ENCODE peak calls at places on chromosome 19, in five cellular contexts. B is upper lobe of left lung, I is adrenal gland, R is fibroblast of mammary gland, F is skeletal muscle cell. D is an unnamed sample.

GRCh38 chr19:37961198-37961597 is 54.2 kb downstream of the SIPA1L3 start:
- DNase-seq in B (no peak), I (no peak), R (no peak), F (no peak), D (no peak)

GRCh38 chr19:55258476-55258827 is 365 bp downstream of the PPP6R1 start:
- DNase-seq in R (no peak), I (peak; percentile 44), F (no peak), B (no peak), D (peak; percentile 21)

GRCh38 chr19:30423481-30423880 is 51.3 kb downstream of the ZNF536 start:
- DNase-seq in F (no peak), B (no peak), R (no peak), I (no peak), D (no peak)

GRCh38 chr19:36225219-36225892 is 10.4 kb downstream of the ZNF146 start:
- DNase-seq in I (no peak), F (no peak), B (no peak), R (peak; percentile 69), D (no peak)

GRCh38 chr19:49142866-49143335 is 12.3 kb downstream of the HRC start:
- DNase-seq in I (peak; percentile 94), F (peak; percentile 70), R (peak; percentile 86), B (peak; percentile 92), D (peak; percentile 96)

GRCh38 chr19:4277051-4277700 is 1.9 kb upstream of the SHD start:
- DNase-seq in R (no peak), B (no peak), I (no peak), F (no peak), D (no peak)

GRCh38 chr19:28289294-28290063 is 923.5 kb downstream of the UQCRFS1 start:
- DNase-seq in R (peak; percentile 51), B (no peak), F (no peak), I (no peak), D (peak; percentile 69)

GRCh38 chr19:2057484-2058469 is 6.7 kb upstream of the MKNK2 start:
- DNase-seq in F (no peak), R (no peak), B (peak; percentile 22), I (no peak), D (no peak)

GRCh38 chr19:46787331-46788100 is 878 bp downstream of the SLC1A5 start:
- DNase-seq in F (peak; percentile 43), B (peak; percentile 77), R (peak; percentile 68), I (no peak), D (peak; percentile 82)

GRCh38 chr19:2253106-2254051 is 2.8 kb downstream of the JSRP1 start:
- DNase-seq in I (no peak), B (no peak), R (no peak), F (no peak), D (no peak)

GRCh38 chr19:31339405-31339804 is 9.8 kb downstream of the TSHZ3 start:
- DNase-seq in F (no peak), R (no peak), I (no peak), B (no peak), D (no peak)

GRCh38 chr19:42166336-42166735 is 34.1 kb upstream of the POU2F2 start:
- DNase-seq in R (no peak), I (no peak), B (no peak), F (no peak), D (no peak)

GRCh38 chr19:14516048-14516534 is 2.1 kb downstream of the DNAJB1 start:
- DNase-seq in F (no peak), I (no peak), B (peak; percentile 57), R (no peak), D (no peak)

GRCh38 chr19:46828484-46828883 is 22.2 kb downstream of the AP2S1 start:
- DNase-seq in I (peak; percentile 49), B (no peak), F (peak; percentile 24), R (peak; percentile 60), D (no peak)

GRCh38 chr19:4284176-4284958 is 5.3 kb downstream of the SHD start:
- DNase-seq in B (no peak), F (no peak), R (no peak), I (no peak), D (peak; percentile 10)

GRCh38 chr19:4051175-4052101 is 15.3 kb downstream of the ZBTB7A start:
- DNase-seq in B (peak; percentile 64), R (peak; percentile 81), I (peak; percentile 75), F (no peak), D (peak; percentile 33)

GRCh38 chr19:56687036-56687435 is 15.5 kb upstream of the ZNF835 start:
- DNase-seq in B (no peak), R (no peak), F (no peak), I (peak; percentile 18), D (no peak)

GRCh38 chr19:56681702-56682101 is 10.1 kb upstream of the ZNF835 start:
- DNase-seq in F (no peak), R (no peak), I (no peak), B (no peak), D (no peak)

GRCh38 chr19:56678205-56678604 is 6.6 kb upstream of the ZNF835 start:
- DNase-seq in R (no peak), I (no peak), B (no peak), F (no peak), D (no peak)

GRCh38 chr19:56683119-56683518 is 11.6 kb upstream of the ZNF835 start:
- DNase-seq in B (no peak), F (no peak), R (no peak), I (no peak), D (no peak)
- H3K4me3 ChIP-seq in B (no peak overlapping the region), F (no peak overlapping the region), R (no peak overlapping the region), I (no peak overlapping the region), D (no peak overlapping the region)

DNA sequence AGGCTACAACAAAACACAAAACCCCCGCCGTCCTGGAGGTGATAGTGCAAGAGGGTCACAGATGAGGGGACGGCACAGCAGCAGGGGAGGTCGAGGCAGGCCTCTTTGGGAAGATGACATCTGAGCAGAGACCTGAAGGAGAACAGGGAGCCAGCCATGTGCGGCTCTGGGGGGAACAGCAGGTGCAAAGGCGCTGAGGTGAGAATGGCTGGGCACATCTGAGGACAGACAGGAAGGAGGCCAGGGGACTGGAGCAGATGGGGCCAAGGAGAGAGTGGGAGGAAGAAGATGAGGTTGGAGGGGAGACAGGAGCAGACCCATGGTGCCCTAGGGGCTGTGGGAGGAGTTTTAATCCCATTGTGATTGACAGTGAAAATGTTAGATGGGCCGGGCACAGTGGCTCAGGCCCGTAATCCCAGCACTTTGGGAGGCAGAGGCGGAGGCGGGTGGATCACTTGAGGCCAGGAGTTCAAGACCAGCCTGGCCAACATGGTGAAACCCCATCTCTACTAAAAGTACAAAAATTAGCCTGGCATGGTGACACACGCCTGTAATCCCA is 1.8 kb upstream of the CKM start:
- DNase-seq in R (no peak), F (no peak), B (no peak), I (no peak), D (no peak)
- H3K4me3 ChIP-seq in R (no peak overlapping the region), F (no peak overlapping the region), B (no peak overlapping the region), I (no peak overlapping the region), D (no peak overlapping the region)

DNA sequence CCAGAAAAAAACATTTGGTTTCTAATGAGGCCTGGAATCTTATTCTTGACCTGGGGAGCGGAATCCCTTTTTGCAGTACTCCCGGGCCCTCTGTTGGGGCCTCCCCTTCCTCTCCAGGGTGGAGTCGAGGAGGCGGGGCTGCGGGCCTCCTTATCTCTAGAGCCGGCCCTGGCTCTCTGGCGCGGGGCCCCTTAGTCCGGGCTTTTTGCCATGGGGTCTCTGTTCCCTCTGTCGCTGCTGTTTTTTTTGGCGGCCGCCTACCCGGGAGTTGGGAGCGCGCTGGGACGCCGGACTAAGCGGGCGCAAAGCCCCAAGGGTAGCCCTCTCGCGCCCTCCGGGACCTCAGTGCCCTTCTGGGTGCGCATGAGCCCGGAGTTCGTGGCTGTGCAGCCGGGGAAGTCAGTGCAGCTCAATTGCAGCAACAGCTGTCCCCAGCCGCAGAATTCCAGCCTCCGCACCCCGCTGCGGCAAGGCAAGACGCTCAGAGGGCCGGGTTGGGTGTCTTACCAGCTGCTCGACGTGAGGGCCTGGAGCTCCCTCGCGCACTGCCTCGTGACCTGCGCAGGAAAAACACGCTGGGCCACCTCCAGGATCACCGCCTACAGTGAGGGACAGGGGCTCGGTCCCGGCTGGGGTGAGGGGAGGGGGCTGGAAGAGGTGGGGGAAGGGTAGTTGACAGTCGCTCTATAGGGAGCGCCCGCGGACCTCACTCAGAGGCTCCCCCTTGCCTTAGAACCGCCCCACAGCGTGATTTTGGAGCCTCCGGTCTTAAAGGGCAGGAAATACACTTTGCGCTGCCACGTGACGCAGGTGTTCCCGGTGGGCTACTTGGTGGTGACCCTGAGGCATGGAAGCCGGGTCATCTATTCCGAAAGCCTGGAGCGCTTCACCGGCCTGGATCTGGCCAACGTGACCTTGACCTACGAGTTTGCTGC is at the start of gene ICAM4:
- DNase-seq in F (no peak), I (peak; percentile 62), R (no peak), B (peak; percentile 80), D (no peak)
- H3K4me3 ChIP-seq in F (no peak within 1 kb of the TSS), I (no peak within 1 kb of the TSS), R (no peak within 1 kb of the TSS), B (peak within 1 kb of the TSS; percentile 64), D (no peak within 1 kb of the TSS)

GRCh38 chr19:53786744-53787143 is 37.4 kb downstream of the NLRP12 start:
- DNase-seq in B (no peak), I (no peak), F (no peak), R (no peak), D (no peak)
- H3K4me3 ChIP-seq in B (no peak overlapping the region), I (no peak overlapping the region), F (no peak overlapping the region), R (no peak overlapping the region), D (no peak overlapping the region)

GRCh38 chr19:17807731-17808316 is 12.9 kb downstream of the B3GNT3 start:
- DNase-seq in R (no peak), I (no peak), F (no peak), B (no peak), D (no peak)
- H3K4me3 ChIP-seq in R (no peak overlapping the region), I (no peak overlapping the region), F (no peak overlapping the region), B (no peak overlapping the region), D (no peak overlapping the region)

DNA sequence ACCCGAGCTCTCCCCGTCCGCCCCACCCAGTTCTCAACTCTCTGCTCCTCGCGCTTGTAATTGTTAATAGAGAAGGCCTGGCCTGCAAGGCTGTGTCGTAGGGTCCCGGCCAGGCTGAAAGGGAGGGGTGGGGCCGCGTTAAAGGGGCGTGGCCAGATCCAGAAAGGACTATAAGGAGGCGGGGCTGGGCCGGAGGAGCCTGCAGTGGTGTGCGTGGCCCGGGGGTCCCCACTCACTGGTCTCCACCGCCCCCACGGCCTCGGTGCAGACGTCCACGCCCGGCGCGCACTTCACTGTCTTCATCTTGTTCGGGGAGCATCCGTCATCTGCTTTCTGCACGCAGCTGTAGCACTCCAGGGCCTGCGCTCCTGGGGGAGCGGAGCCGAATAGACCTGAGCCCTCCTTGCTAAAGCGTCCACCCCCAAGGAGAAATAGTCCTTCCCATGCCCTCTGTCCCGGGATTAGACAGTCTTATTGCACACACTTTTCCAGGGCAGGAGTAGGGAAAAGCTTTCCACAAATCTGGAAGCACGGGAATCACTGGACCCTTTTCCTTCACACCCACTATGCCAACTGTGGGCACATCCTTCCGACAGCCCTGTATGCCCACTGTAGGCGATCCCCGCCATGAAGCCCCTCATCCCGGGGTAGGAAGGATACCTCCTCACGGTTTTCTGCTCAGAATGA is 1.2 kb downstream of the LYPD3 start:
- DNase-seq in I (peak; percentile 80), B (peak; percentile 79), R (no peak), F (no peak), D (no peak)
- H3K4me3 ChIP-seq in I (no peak overlapping the region), B (peak overlapping the region; percentile 76), R (peak overlapping the region; percentile 72), F (peak overlapping the region; percentile 58), D (peak overlapping the region; percentile 70)

DNA sequence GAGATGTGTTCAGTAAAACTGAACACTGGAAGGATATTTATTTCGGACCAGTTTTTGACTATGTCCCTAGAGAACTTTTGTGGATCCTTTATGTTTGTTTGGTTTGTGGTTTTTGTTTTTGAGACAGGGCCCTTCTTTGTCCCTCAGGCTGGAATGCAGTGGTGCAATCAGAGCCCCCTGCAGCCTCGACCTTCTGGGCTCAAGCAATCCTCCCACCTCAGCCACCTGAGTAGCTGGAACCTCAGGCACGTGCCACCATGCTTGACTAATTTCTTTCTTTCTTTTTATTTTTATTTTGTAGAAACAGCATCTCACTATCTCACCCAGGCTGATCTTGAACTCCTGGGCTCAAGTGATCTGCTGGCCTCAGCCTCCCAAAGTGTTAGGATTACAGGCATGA is 955 bp upstream of the ZNF709 start:
- DNase-seq in F (no peak), R (no peak), I (no peak), B (no peak), D (no peak)
- H3K4me3 ChIP-seq in F (no peak overlapping the region), R (no peak overlapping the region), I (no peak overlapping the region), B (no peak overlapping the region), D (no peak overlapping the region)

D was measured in MG63.